ENCODE peak calls at places on chromosomes 13 and 19, in seven cellular contexts. N is endothelial cell, J is ureter, C is iPS DF 6.9, Q is astrocyte, O is NCI-H1105 treated with DMSO at 0.1 percent for 48 hours, U is SHP77 treated with DMSO at 0.1 percent for 48 hours. A is an unnamed sample.

GRCh38 chr19:49421039-49421877 is 2.0 kb downstream of the PTH2 start:
- DNase-seq in N (peak; percentile 69), J (no peak), C (peak; percentile 97), Q (peak; percentile 18), O (peak; percentile 96), U (no peak), A (peak; percentile 20)

GRCh38 chr13:111900390-111901180 is 166.4 kb upstream of the SOX1 start:
- DNase-seq in N (no peak), J (peak; percentile 5), C (no peak), Q (no peak), O (no peak), U (no peak), A (no peak)

GRCh38 chr19:42184401-42184861 is 33.0 kb downstream of the DEDD2 start:
- DNase-seq in N (peak; percentile 84), J (peak; percentile 71), C (peak; percentile 87), Q (peak; percentile 80), O (peak; percentile 78), U (peak; percentile 30), A (peak; percentile 62)

GRCh38 chr13:108409735-108410134 is 140.2 kb downstream of the TNFSF13B start:
- DNase-seq in N (no peak), J (no peak), C (no peak), Q (no peak), O (no peak), U (no peak), A (no peak)

GRCh38 chr19:19428746-19429145 is 23.3 kb downstream of the GATAD2A start:
- DNase-seq in N (no peak), J (no peak), C (no peak), Q (no peak), O (no peak), U (no peak), A (no peak)

GRCh38 chr13:31044658-31045620 is 112.5 kb downstream of the TEX26 start:
- DNase-seq in N (no peak), J (no peak), C (no peak), Q (no peak), O (no peak), U (no peak), A (no peak)

GRCh38 chr19:23777216-23777615 is 18.5 kb upstream of the ZNF681 start:
- DNase-seq in N (no peak), J (no peak), C (no peak), Q (no peak), O (no peak), U (no peak), A (no peak)

GRCh38 chr19:1279782-1280341 is 4.5 kb downstream of the FAM174C start:
- DNase-seq in N (peak; percentile 92), J (peak; percentile 87), C (no peak), Q (peak; percentile 42), O (peak; percentile 78), U (peak; percentile 37), A (peak; percentile 69)

GRCh38 chr19:49581007-49581508 is at the start of gene PRRG2:
- DNase-seq in N (no peak), J (peak; percentile 56), C (no peak), Q (no peak), O (no peak), U (no peak), A (no peak)

A was measured in occipital lobe.